ENCODE peak calls at places on chromosome 21, in eight cellular contexts. F is H7, V is thoracic aorta, E is brain microvascular endothelial cell, Q is endodermal cell, N is breast epithelium, W is adipocyte, U is GM06990. D is an unnamed sample.

GRCh38 chr21:41754481-41754891 is 12.4 kb downstream of the RIPK4 start:
- DNase-seq in F (peak; percentile 74), V (no peak), E (no peak), Q (peak; percentile 83), N (no peak), W (no peak), U (no peak), D (no peak)

GRCh38 chr21:15788847-15789548 is 59.2 kb downstream of the USP25 start:
- DNase-seq in F (no peak), V (no peak), E (no peak), Q (no peak), N (no peak), W (peak; percentile 77), U (no peak), D (peak; percentile 2)

GRCh38 chr21:38377165-38378093 is 120.6 kb downstream of the KCNJ15 start:
- DNase-seq in F (no peak), V (no peak), E (no peak), Q (no peak), N (no peak), W (peak; percentile 8), U (no peak), D (no peak)

GRCh38 chr21:35232545-35233176 is 183.6 kb upstream of the RUNX1 start:
- DNase-seq in F (no peak), V (no peak), E (peak; percentile 76), Q (no peak), N (no peak), W (no peak), U (no peak), D (peak; percentile 93)

GRCh38 chr21:8993284-8993942 is 1528.0 kb upstream of the TPTE start:
- DNase-seq in F (no peak), V (no peak), E (no peak), Q (no peak), N (no peak), W (no peak), U (no peak), D (no peak)

GRCh38 chr21:20882462-20883415 is 115.5 kb upstream of the NCAM2 start:
- DNase-seq in F (peak; percentile 24), V (no peak), E (peak; percentile 7), Q (peak; percentile 80), N (no peak), W (peak; percentile 24), U (no peak), D (no peak)

GRCh38 chr21:31470896-31471694 is 127.0 kb upstream of the TIAM1 start:
- DNase-seq in F (peak; percentile 68), V (no peak), E (no peak), Q (peak; percentile 83), N (no peak), W (no peak), U (no peak), D (no peak)

GRCh38 chr21:41976611-41977010 is 22.8 kb upstream of the C2CD2 start:
- DNase-seq in F (peak; percentile 17), V (no peak), E (no peak), Q (no peak), N (peak; percentile 27), W (no peak), U (no peak), D (no peak)

GRCh38 chr21:14956826-14957225 is 108.0 kb downstream of the NRIP1 start:
- DNase-seq in F (no peak), V (no peak), E (peak; percentile 53), Q (no peak), N (no peak), W (peak; percentile 55), U (no peak), D (no peak)

GRCh38 chr21:41777934-41778815 is 11.3 kb upstream of the RIPK4 start:
- DNase-seq in F (peak; percentile 92), V (peak; percentile 69), E (peak; percentile 73), Q (peak; percentile 98), N (peak; percentile 93), W (peak; percentile 97), U (no peak), D (no peak)

GRCh38 chr21:25421327-25422028 is 185.8 kb downstream of the MRPL39 start:
- DNase-seq in F (peak; percentile 17), V (no peak), E (peak; percentile 53), Q (peak; percentile 71), N (no peak), W (peak; percentile 72), U (peak; percentile 84), D (peak; percentile 9)

GRCh38 chr21:37945036-37945435 is 28.8 kb upstream of the KCNJ6 start:
- DNase-seq in F (no peak), V (no peak), E (no peak), Q (no peak), N (no peak), W (no peak), U (no peak), D (no peak)

GRCh38 chr21:38351961-38352521 is 95.2 kb downstream of the KCNJ15 start:
- DNase-seq in F (peak; percentile 36), V (no peak), E (peak; percentile 72), Q (peak; percentile 66), N (no peak), W (peak; percentile 72), U (no peak), D (peak; percentile 90)

GRCh38 chr21:40846057-40846456 is 901 bp downstream of the DSCAM start:
- DNase-seq in F (no peak), V (no peak), E (no peak), Q (no peak), N (no peak), W (peak; percentile 24), U (no peak), D (no peak)

GRCh38 chr21:33025471-33026298 is at the start of gene OLIG2:
- DNase-seq in F (peak; percentile 99), V (no peak), E (no peak), Q (peak; percentile 98), N (no peak), W (no peak), U (no peak), D (no peak)

GRCh38 chr21:33025106-33025470 is 647 bp upstream of the OLIG2 start:
- DNase-seq in F (peak; percentile 89), V (no peak), E (no peak), Q (peak; percentile 91), N (no peak), W (no peak), U (no peak), D (no peak)

GRCh38 chr21:33026878-33027400 is 1.2 kb downstream of the OLIG2 start:
- DNase-seq in F (peak; percentile 75), V (no peak), E (no peak), Q (peak; percentile 74), N (no peak), W (no peak), U (no peak), D (no peak)

GRCh38 chr21:33027401-33028185 is 1.9 kb downstream of the OLIG2 start:
- DNase-seq in F (peak; percentile 87), V (no peak), E (no peak), Q (peak; percentile 75), N (no peak), W (no peak), U (no peak), D (no peak)

DNA sequence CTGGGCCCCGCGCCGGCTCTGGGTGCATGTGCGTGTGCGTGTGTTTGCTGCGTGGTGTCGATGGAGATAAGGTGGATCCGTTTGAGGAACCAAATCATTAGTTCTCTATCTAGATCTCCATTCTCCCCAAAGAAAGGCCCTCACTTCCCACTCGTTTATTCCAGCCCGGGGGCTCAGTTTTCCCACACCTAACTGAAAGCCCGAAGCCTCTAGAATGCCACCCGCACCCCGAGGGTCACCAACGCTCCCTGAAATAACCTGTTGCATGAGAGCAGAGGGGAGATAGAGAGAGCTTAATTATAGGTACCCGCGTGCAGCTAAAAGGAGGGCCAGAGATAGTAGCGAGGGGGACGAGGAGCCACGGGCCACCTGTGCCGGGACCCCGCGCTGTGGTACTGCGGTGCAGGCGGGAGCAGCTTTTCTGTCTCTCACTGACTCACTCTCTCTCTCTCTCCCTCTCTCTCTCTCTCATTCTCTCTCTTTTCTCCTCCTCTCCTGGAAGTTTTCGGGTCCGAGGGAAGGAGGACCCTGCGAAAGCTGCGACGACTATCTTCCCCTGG is 644 bp downstream of the OLIG2 start:
- DNase-seq in F (peak; percentile 64), V (no peak), E (no peak), Q (peak; percentile 53), N (no peak), W (no peak), U (no peak), D (no peak)
- H3K4me3 ChIP-seq in F (peak overlapping the region; percentile 43), V (no peak overlapping the region), E (no peak overlapping the region), Q (peak overlapping the region; percentile 72), N (no peak overlapping the region), W (no peak overlapping the region), U (no peak overlapping the region), D (no peak overlapping the region)

DNA sequence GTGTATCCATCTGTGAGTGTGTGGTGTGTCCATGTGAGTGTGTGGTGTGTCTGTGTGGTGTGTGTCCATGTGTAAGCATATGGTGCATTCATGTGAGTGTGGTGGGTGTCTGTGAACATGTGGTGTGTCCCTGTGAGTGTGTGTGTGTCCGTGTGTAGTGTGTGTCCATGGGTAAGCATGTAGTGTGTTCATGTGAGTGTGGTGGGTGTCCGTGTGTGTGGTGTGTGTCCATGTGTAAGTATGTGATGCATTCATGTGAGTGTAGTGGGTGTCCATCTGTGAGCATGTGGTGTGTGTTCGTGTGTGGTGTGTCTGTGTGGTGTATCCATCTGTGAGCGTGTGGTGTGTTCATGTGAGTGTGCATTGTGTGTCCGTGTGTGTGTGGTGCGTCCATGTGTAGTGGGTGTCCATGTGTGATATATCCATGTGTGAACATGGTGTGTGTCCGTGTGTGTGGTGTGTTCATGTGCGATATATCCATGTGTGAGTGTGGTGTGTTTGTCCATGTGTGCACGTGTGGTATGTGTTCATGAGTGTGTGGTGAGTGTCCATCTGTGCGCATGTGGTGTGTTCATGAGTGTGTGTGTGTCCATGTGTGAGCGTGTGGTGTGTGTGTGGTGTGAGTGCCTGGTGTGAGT is 12.3 kb downstream of the SLC19A1 start:
- DNase-seq in F (no peak), V (no peak), E (no peak), Q (peak; percentile 27), N (no peak), W (no peak), U (no peak), D (no peak)
- H3K36me3 ChIP-seq in F (peaks cover 17% of the 10 kb centered on the region), V (no peaks in the 10 kb centered on the region), E (peaks cover 14% of the 10 kb centered on the region), Q (peaks cover 21% of the 10 kb centered on the region), N (no peaks in the 10 kb centered on the region), W (peaks cover 19% of the 10 kb centered on the region), U (peaks cover 24% of the 10 kb centered on the region), D (peaks cover 3% of the 10 kb centered on the region)

DNA sequence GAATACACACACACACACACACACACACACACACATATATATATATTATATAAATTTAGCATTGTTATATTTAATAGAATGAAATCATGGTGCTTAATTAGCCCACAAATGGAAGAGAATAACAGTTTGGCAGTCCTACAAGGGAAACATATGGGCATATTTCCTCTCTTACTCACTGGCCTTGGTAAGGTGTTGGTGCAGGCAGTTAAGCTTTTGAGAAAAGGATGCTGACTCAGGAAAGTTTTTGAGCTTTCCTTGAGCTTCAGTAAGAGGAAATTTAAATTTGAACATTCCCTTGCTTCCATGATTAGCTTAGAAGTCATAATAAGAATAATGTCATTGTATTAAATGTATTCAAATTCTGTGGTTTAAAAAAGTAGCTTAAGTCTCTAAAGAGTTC is 37.0 kb upstream of the B3GALT5 start:
- DNase-seq in F (no peak), V (no peak), E (no peak), Q (no peak), N (no peak), W (no peak), U (no peak), D (peak; percentile 23)
- H3K4me3 ChIP-seq in F (no peak overlapping the region), V (no peak overlapping the region), E (no peak overlapping the region), Q (no peak overlapping the region), N (no peak overlapping the region), W (no peak overlapping the region), U (no peak overlapping the region), D (no peak overlapping the region)

DNA sequence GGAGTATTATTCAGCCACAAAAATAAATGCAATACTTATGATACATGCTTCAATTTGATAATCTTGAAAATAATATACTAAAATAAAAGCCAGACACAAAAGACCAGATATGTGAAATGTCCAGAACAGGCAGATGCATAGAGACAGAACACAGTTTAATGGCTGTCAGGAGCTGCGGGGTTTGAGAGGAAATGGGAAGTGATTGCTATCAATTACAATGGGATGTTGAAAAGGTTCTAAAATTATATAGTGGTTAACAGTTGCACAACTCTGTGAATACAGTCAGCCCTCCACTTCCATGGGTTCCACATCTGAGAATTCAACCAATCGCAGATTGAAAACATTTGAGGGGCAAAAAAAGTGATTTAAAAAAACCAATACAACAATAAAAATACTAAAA is 54.0 kb downstream of the LTN1 start:
- DNase-seq in F (no peak), V (no peak), E (no peak), Q (no peak), N (no peak), W (no peak), U (no peak), D (no peak)
- H3K36me3 ChIP-seq in F (peaks cover 2% of the 10 kb centered on the region), V (peaks cover 20% of the 10 kb centered on the region), E (peaks cover 16% of the 10 kb centered on the region), Q (peaks cover 54% of the 10 kb centered on the region), N (peaks cover 3% of the 10 kb centered on the region), W (peaks cover 52% of the 10 kb centered on the region), U (peaks cover 2% of the 10 kb centered on the region), D (no peaks in the 10 kb centered on the region)

D was measured in kidney epithelial cell.